ENCODE peak calls at places on chromosomes 12 and 14, in four cellular contexts. One of them, this sample, is unnamed.

GRCh38 chr12:1162083-1162760 is 171.2 kb downstream of the ERC1 start:
- DNase-seq in mesendoderm: no peak
- DNase-seq in endothelial cell: no peak
- DNase-seq in IMR-90: no peak
- DNase-seq in this sample: no peak

GRCh38 chr12:55940065-55940732 is 9.2 kb downstream of the DGKA start:
- DNase-seq in mesendoderm: peak; percentile 91
- DNase-seq in endothelial cell: peak; percentile 88
- DNase-seq in IMR-90: peak; percentile 81
- DNase-seq in this sample: peak; percentile 71

GRCh38 chr12:4449862-4450222 is 4.2 kb upstream of the FGF6 start:
- DNase-seq in mesendoderm: no peak
- DNase-seq in endothelial cell: no peak
- DNase-seq in IMR-90: no peak
- DNase-seq in this sample: no peak

GRCh38 chr14:52954346-52955214 is 3.7 kb upstream of the FERMT2 start:
- DNase-seq in mesendoderm: peak; percentile 85
- DNase-seq in endothelial cell: no peak
- DNase-seq in IMR-90: peak; percentile 91
- DNase-seq in this sample: no peak

GRCh38 chr12:119841433-119842210 is 35.5 kb downstream of the CIT start:
- DNase-seq in mesendoderm: no peak
- DNase-seq in endothelial cell: no peak
- DNase-seq in IMR-90: peak; percentile 27
- DNase-seq in this sample: no peak

GRCh38 chr12:25552681-25553080 is 402 bp downstream of the LMNTD1 start:
- DNase-seq in mesendoderm: no peak
- DNase-seq in endothelial cell: no peak
- DNase-seq in IMR-90: peak; percentile 90
- DNase-seq in this sample: peak; percentile 70

GRCh38 chr12:109864916-109865315 is 15.4 kb downstream of the GLTP start:
- DNase-seq in mesendoderm: peak; percentile 61
- DNase-seq in endothelial cell: no peak
- DNase-seq in IMR-90: no peak
- DNase-seq in this sample: no peak

GRCh38 chr14:104137297-104138097 is 890 bp upstream of the KIF26A start:
- DNase-seq in mesendoderm: peak; percentile 92
- DNase-seq in endothelial cell: peak; percentile 94
- DNase-seq in IMR-90: peak; percentile 4
- DNase-seq in this sample: peak; percentile 11